ENCODE peak calls at places on chromosome 5, in four cellular contexts. Y, F, O and Z are unnamed samples.

GRCh38 chr5:179287071-179287470 is 58.2 kb downstream of the ADAMTS2 start:
- DNase-seq in F (no peak), Y (no peak), O (no peak), Z (no peak)

GRCh38 chr5:113340537-113340936 is 94.3 kb downstream of the TSSK1B start:
- DNase-seq in F (no peak), Y (peak), O (no peak), Z (peak)

GRCh38 chr5:150571836-150572235 is 63.9 kb downstream of the NDST1 start:
- DNase-seq in Y (no peak), O (no peak), F (no peak), Z (no peak)

GRCh38 chr5:43638556-43638955 is 35.6 kb downstream of the NNT start:
- DNase-seq in O (no peak), F (no peak), Y (no peak), Z (no peak)

GRCh38 chr5:83548556-83548955 is 77.0 kb downstream of the VCAN start:
- DNase-seq in O (no peak), F (no peak), Y (no peak), Z (no peak)

GRCh38 chr5:129746884-129747283 is 1.0 kb upstream of the MINAR2 start:
- DNase-seq in O (no peak), Y (no peak), F (no peak), Z (no peak)

GRCh38 chr5:82165740-82166530 is 112.2 kb downstream of the RPS23 start:
- DNase-seq in O (peak), F (peak), Y (peak), Z (peak)

GRCh38 chr5:138752341-138752950 is 779 bp upstream of the CTNNA1 start:
- DNase-seq in F (peak), Y (peak), O (no peak), Z (no peak)

GRCh38 chr5:177310757-177311173 is 933 bp downstream of the MXD3 start:
- DNase-seq in F (no peak), O (peak), Y (peak), Z (peak)

GRCh38 chr5:71762826-71763225 is 43.8 kb downstream of the CARTPT start:
- DNase-seq in Y (no peak), O (no peak), F (no peak), Z (no peak)

GRCh38 chr5:78930742-78931141 is 54.4 kb downstream of the ARSB start:
- DNase-seq in F (no peak), Y (no peak), O (no peak), Z (no peak)